ENCODE peak calls at places on chromosome 16, in six cellular contexts. One of them, this sample, is unnamed.

GRCh38 chr16:82391690-82392089 is 221.7 kb upstream of the MPHOSPH6 start:
- DNase-seq in A549: no peak
- DNase-seq in hepatocyte: no peak
- DNase-seq in colonic mucosa: no peak
- DNase-seq in type B pancreatic cell: no peak
- DNase-seq in tibial nerve: no peak
- DNase-seq in this sample: no peak

GRCh38 chr16:24367186-24367585 is 111.1 kb downstream of the CACNG3 start:
- DNase-seq in A549: no peak
- DNase-seq in hepatocyte: no peak
- DNase-seq in colonic mucosa: no peak
- DNase-seq in type B pancreatic cell: no peak
- DNase-seq in tibial nerve: no peak
- DNase-seq in this sample: no peak

GRCh38 chr16:14071576-14072271 is 605 bp downstream of the MRTFB start:
- DNase-seq in A549: peak
- DNase-seq in hepatocyte: no peak
- DNase-seq in colonic mucosa: no peak
- DNase-seq in type B pancreatic cell: no peak
- DNase-seq in tibial nerve: no peak
- DNase-seq in this sample: no peak

GRCh38 chr16:31535737-31536136 is 8.0 kb downstream of the AHSP start:
- DNase-seq in A549: no peak
- DNase-seq in hepatocyte: no peak
- DNase-seq in colonic mucosa: no peak
- DNase-seq in type B pancreatic cell: no peak
- DNase-seq in tibial nerve: no peak
- DNase-seq in this sample: no peak

GRCh38 chr16:81528258-81528657 is 83.7 kb downstream of the CMIP start:
- DNase-seq in A549: no peak
- DNase-seq in hepatocyte: no peak
- DNase-seq in colonic mucosa: no peak
- DNase-seq in type B pancreatic cell: no peak
- DNase-seq in tibial nerve: no peak
- DNase-seq in this sample: no peak

GRCh38 chr16:75550211-75550662 is 5.8 kb downstream of the TMEM231 start:
- DNase-seq in A549: peak
- DNase-seq in hepatocyte: peak
- DNase-seq in colonic mucosa: peak
- DNase-seq in type B pancreatic cell: no peak
- DNase-seq in tibial nerve: no peak
- DNase-seq in this sample: peak

GRCh38 chr16:10791048-10791447 is 27.5 kb downstream of the TVP23A start:
- DNase-seq in A549: no peak
- DNase-seq in hepatocyte: no peak
- DNase-seq in colonic mucosa: no peak
- DNase-seq in type B pancreatic cell: no peak
- DNase-seq in tibial nerve: no peak
- DNase-seq in this sample: no peak

GRCh38 chr16:67230809-67231660 is 4.1 kb downstream of the TMEM208 start:
- DNase-seq in A549: no peak
- DNase-seq in hepatocyte: no peak
- DNase-seq in colonic mucosa: no peak
- DNase-seq in type B pancreatic cell: no peak
- DNase-seq in tibial nerve: no peak
- DNase-seq in this sample: no peak

GRCh38 chr16:87350681-87351319 is 32.8 kb downstream of the FBXO31 start:
- DNase-seq in A549: no peak
- DNase-seq in hepatocyte: no peak
- DNase-seq in colonic mucosa: no peak
- DNase-seq in type B pancreatic cell: no peak
- DNase-seq in tibial nerve: no peak
- DNase-seq in this sample: no peak

GRCh38 chr16:22123146-22123545 is 30.8 kb downstream of the VWA3A start:
- DNase-seq in A549: peak
- DNase-seq in hepatocyte: no peak
- DNase-seq in colonic mucosa: no peak
- DNase-seq in type B pancreatic cell: no peak
- DNase-seq in tibial nerve: no peak
- DNase-seq in this sample: no peak

GRCh38 chr16:28596840-28597691 is at the start of gene SULT1A2:
- DNase-seq in A549: no peak
- DNase-seq in hepatocyte: peak
- DNase-seq in colonic mucosa: peak
- DNase-seq in type B pancreatic cell: no peak
- DNase-seq in tibial nerve: no peak
- DNase-seq in this sample: peak

GRCh38 chr16:68223072-68223471 is 12.9 kb downstream of the ESRP2 start:
- DNase-seq in A549: no peak
- DNase-seq in hepatocyte: no peak
- DNase-seq in colonic mucosa: no peak
- DNase-seq in type B pancreatic cell: no peak
- DNase-seq in tibial nerve: no peak
- DNase-seq in this sample: no peak

GRCh38 chr16:58481226-58481869 is 18.6 kb upstream of the NDRG4 start:
- DNase-seq in A549: no peak
- DNase-seq in hepatocyte: no peak
- DNase-seq in colonic mucosa: no peak
- DNase-seq in type B pancreatic cell: no peak
- DNase-seq in tibial nerve: no peak
- DNase-seq in this sample: no peak

GRCh38 chr16:10852948-10853347 is 24.1 kb upstream of the CIITA start:
- DNase-seq in A549: no peak
- DNase-seq in hepatocyte: no peak
- DNase-seq in colonic mucosa: no peak
- DNase-seq in type B pancreatic cell: no peak
- DNase-seq in tibial nerve: no peak
- DNase-seq in this sample: no peak

DNA sequence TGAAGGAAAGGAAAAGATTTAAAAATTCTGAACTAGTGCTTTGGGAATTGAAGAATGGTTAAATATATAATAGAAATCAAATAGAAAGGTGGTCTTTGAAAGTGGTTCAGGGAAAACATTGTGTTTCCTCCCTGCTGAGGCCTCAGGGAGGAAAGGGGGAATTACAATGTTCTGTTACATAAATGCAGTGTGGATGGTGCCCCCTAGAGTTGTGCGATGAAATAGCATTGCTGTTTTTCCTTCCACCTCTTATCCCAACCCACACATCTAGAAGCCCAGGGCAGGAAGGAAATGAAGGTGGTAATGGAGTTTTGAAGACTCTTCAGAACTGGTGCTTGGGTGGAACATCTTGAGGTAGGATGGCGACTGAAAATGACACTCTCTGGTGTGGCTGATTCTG is 6.4 kb upstream of the TOX3 start:
- DNase-seq in A549: no peak
- DNase-seq in hepatocyte: no peak
- DNase-seq in colonic mucosa: no peak
- DNase-seq in type B pancreatic cell: no peak
- DNase-seq in tibial nerve: no peak
- DNase-seq in this sample: no peak
- TF ChIP-seq CTCF in A549: peak
- TF ChIP-seq CTCF in hepatocyte: peak
- TF ChIP-seq CTCF in colonic mucosa: peak
- TF ChIP-seq CTCF in type B pancreatic cell: peak
- TF ChIP-seq CTCF in tibial nerve: no peak
- TF ChIP-seq CTCF in this sample: peak

DNA sequence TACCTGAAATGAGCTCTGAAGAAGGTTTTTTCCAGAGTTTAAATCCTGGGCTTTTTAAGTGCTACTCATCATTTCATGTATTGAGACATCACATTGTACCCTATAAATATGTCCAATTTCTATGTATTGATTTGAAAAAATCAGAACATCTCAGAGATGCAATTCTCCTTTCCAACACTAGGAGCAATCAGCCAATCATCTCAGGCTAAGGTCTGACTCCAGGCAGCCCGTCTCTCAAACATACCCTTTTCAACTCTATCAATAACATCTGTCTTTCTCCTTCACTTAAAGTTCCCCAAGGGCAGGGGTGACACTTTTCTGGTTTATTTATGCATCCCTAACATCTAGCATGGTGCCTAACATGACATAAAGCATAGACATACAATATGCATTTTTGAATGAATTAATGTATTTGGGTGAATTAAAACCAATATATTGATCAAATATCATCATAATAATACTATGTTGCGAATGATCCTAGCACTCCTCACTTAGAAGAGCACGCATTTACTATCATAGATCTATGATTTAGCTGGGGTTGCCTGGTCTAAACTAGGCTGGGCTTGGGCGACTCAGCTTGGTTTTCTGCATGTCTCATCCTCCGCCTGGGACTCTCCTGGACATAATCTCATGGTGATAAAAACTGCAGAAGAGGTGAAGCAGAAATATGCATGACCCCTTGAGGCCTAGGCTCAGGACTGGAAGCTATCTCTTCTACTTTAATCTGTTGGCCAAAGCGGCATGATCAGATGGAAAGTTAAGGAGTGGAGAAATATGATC is 5.2 kb upstream of the CDH11 start:
- DNase-seq in A549: no peak
- DNase-seq in hepatocyte: no peak
- DNase-seq in colonic mucosa: no peak
- DNase-seq in type B pancreatic cell: no peak
- DNase-seq in tibial nerve: no peak
- DNase-seq in this sample: no peak
- TF ChIP-seq CTCF in A549: no peak
- TF ChIP-seq CTCF in hepatocyte: peak
- TF ChIP-seq CTCF in colonic mucosa: peak
- TF ChIP-seq CTCF in type B pancreatic cell: peak
- TF ChIP-seq CTCF in tibial nerve: peak
- TF ChIP-seq CTCF in this sample: no peak

GRCh38 chr16:27225536-27226360 is 22.4 kb downstream of the KDM8 start:
- DNase-seq in A549: no peak
- DNase-seq in hepatocyte: peak
- DNase-seq in colonic mucosa: peak
- DNase-seq in type B pancreatic cell: no peak
- DNase-seq in tibial nerve: no peak
- DNase-seq in this sample: no peak
- TF ChIP-seq CTCF in A549: no peak
- TF ChIP-seq CTCF in hepatocyte: peak
- TF ChIP-seq CTCF in colonic mucosa: no peak
- TF ChIP-seq CTCF in type B pancreatic cell: no peak
- TF ChIP-seq CTCF in tibial nerve: no peak
- TF ChIP-seq CTCF in this sample: no peak

GRCh38 chr16:88634994-88635670 is 3.2 kb upstream of the IL17C start:
- DNase-seq in A549: no peak
- DNase-seq in hepatocyte: no peak
- DNase-seq in colonic mucosa: no peak
- DNase-seq in type B pancreatic cell: no peak
- DNase-seq in tibial nerve: no peak
- DNase-seq in this sample: no peak
- TF ChIP-seq CTCF in A549: no peak
- TF ChIP-seq CTCF in hepatocyte: no peak
- TF ChIP-seq CTCF in colonic mucosa: no peak
- TF ChIP-seq CTCF in type B pancreatic cell: no peak
- TF ChIP-seq CTCF in tibial nerve: no peak
- TF ChIP-seq CTCF in this sample: no peak

GRCh38 chr16:4661661-4662060 is 31.7 kb upstream of the NUDT16L1 start:
- DNase-seq in A549: no peak
- DNase-seq in hepatocyte: no peak
- DNase-seq in colonic mucosa: no peak
- DNase-seq in type B pancreatic cell: no peak
- DNase-seq in tibial nerve: no peak
- DNase-seq in this sample: no peak

GRCh38 chr16:4660454-4661007 is 32.8 kb upstream of the NUDT16L1 start:
- DNase-seq in A549: no peak
- DNase-seq in hepatocyte: peak
- DNase-seq in colonic mucosa: no peak
- DNase-seq in type B pancreatic cell: no peak
- DNase-seq in tibial nerve: no peak
- DNase-seq in this sample: no peak

GRCh38 chr16:4664538-4665418 is 28.6 kb upstream of the NUDT16L1 start:
- DNase-seq in A549: no peak
- DNase-seq in hepatocyte: no peak
- DNase-seq in colonic mucosa: peak
- DNase-seq in type B pancreatic cell: no peak
- DNase-seq in tibial nerve: no peak
- DNase-seq in this sample: peak

GRCh38 chr16:4666537-4667202 is 26.7 kb upstream of the NUDT16L1 start:
- DNase-seq in A549: no peak
- DNase-seq in hepatocyte: no peak
- DNase-seq in colonic mucosa: no peak
- DNase-seq in type B pancreatic cell: no peak
- DNase-seq in tibial nerve: no peak
- DNase-seq in this sample: no peak

DNA sequence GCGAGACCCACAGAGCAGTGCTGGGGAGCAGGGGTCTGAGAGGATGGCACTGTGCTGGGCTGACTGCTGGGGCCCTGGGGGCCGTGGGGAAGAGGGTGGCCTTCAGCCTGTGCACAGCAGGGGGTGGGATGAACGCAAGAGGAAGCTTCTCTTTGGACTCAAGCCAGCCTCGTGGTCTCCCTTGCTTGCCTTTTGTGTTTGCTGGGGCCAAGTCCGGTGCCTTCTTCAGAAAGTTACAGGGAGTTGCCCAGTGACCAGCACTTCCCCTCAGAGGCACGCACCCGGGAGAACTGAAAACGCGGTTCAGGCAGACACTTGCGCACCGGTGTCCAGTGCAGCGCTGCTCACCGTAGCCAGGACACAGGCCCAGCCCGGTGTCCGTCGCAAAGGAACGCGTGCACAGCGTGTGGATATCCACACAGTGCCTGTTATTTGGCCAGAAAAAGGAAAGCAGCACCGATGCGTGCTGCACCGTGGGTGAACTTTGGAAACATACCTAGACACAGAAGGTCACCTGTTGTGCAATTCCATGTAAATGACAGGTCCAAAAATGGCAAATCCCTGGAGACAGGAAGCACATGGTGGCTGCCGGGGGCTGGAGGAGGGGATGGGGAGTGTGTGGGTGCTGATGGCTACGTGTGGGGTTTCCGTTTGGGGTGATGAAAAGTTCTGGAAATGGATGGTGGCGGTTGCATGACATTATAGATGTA is 29.5 kb upstream of the NUDT16L1 start:
- DNase-seq in A549: no peak
- DNase-seq in hepatocyte: no peak
- DNase-seq in colonic mucosa: peak
- DNase-seq in type B pancreatic cell: no peak
- DNase-seq in tibial nerve: no peak
- DNase-seq in this sample: no peak
- TF ChIP-seq CTCF in A549: no peak
- TF ChIP-seq CTCF in hepatocyte: no peak
- TF ChIP-seq CTCF in colonic mucosa: no peak
- TF ChIP-seq CTCF in type B pancreatic cell: no peak
- TF ChIP-seq CTCF in tibial nerve: no peak
- TF ChIP-seq CTCF in this sample: no peak